ENCODE peak calls at places on chromosomes 5 and 9, in ten cellular contexts. V is epithelial cell of esophagus; H is gastrocnemius medialis; A is choroid plexus epithelial cell; W is heart right ventricle; D is astrocyte of the cerebellum; N is iPS DF 6.9; T is mammary epithelial cell; U is BJ; C is CD4-positive, CD25-positive, alpha-beta regulatory T cell. P is an unnamed sample.

GRCh38 chr9:128419061-128419925 is 1.4 kb upstream of the CERCAM start:
- DNase-seq in C (no peak), N (no peak), T (no peak), U (no peak), D (no peak), H (no peak), A (peak), V (no peak), W (no peak), P (no peak)

GRCh38 chr5:116320486-116320885 is 235.7 kb downstream of the COMMD10 start:
- DNase-seq in H (no peak), N (no peak), T (no peak), C (no peak), W (peak), A (peak), D (peak), V (no peak), U (no peak), P (peak)

GRCh38 chr5:38285226-38285625 is 26.9 kb downstream of the EGFLAM start:
- DNase-seq in C (no peak), H (no peak), V (no peak), D (no peak), T (no peak), W (no peak), U (no peak), N (no peak), A (no peak), P (no peak)

GRCh38 chr5:5700549-5700948 is 278.1 kb downstream of the ICE1 start:
- DNase-seq in C (no peak), H (no peak), U (no peak), W (no peak), V (no peak), A (peak), D (no peak), T (no peak), N (no peak), P (no peak)

GRCh38 chr9:10612649-10613398 is at the start of gene PTPRD:
- DNase-seq in V (peak), H (no peak), U (no peak), W (no peak), A (peak), D (peak), T (peak), N (no peak), C (peak), P (no peak)

GRCh38 chr5:32630867-32631491 is 45.6 kb downstream of the SUB1 start:
- DNase-seq in T (no peak), U (no peak), W (no peak), H (no peak), A (no peak), N (no peak), D (no peak), V (no peak), C (no peak), P (no peak)

GRCh38 chr5:174972291-174972690 is 247.9 kb downstream of the MSX2 start:
- DNase-seq in N (no peak), D (no peak), T (no peak), V (peak), U (no peak), C (no peak), W (no peak), H (no peak), A (no peak), P (no peak)

GRCh38 chr9:133967024-133967741 is 24.9 kb downstream of the VAV2 start:
- DNase-seq in N (no peak), W (no peak), C (no peak), V (peak), H (no peak), A (peak), T (peak), U (no peak), D (no peak), P (no peak)

GRCh38 chr5:15610216-15610615 is 110.2 kb downstream of the FBXL7 start:
- DNase-seq in C (no peak), T (no peak), V (no peak), A (no peak), W (no peak), H (no peak), U (no peak), D (no peak), N (no peak), P (no peak)

GRCh38 chr5:167820266-167820988 is 471.0 kb upstream of the WWC1 start:
- DNase-seq in D (peak), W (no peak), H (no peak), V (peak), A (no peak), N (no peak), C (no peak), U (no peak), T (peak), P (no peak)

GRCh38 chr5:1094670-1095190 is 17.1 kb downstream of the SLC12A7 start:
- DNase-seq in U (no peak), H (no peak), C (no peak), W (no peak), D (no peak), V (no peak), T (no peak), N (no peak), A (no peak), P (no peak)

GRCh38 chr5:60810438-60811085 is 33.5 kb downstream of the ELOVL7 start:
- DNase-seq in A (peak), W (no peak), N (no peak), H (no peak), U (no peak), C (no peak), T (peak), D (no peak), V (peak), P (no peak)

GRCh38 chr5:79872309-79872708 is 118.8 kb downstream of the MTX3 start:
- DNase-seq in W (peak), V (no peak), A (peak), T (no peak), D (no peak), U (no peak), N (no peak), C (no peak), H (peak), P (no peak)

GRCh38 chr9:127789179-127789578 is 3.3 kb downstream of the CDK9 start:
- DNase-seq in A (no peak), T (no peak), V (no peak), C (no peak), W (no peak), H (no peak), D (no peak), U (no peak), N (no peak), P (no peak)

GRCh38 chr9:120927125-120928014 is 774 bp upstream of the TRAF1 start:
- DNase-seq in D (no peak), V (no peak), N (no peak), T (no peak), H (no peak), U (no peak), A (no peak), W (no peak), C (peak), P (no peak)
- H3K4me3 ChIP-seq in D (no peak), V (no peak), N (no peak), T (no peak), H (no peak), U (no peak), A (no peak), W (peak), C (peak), P (no peak)

DNA sequence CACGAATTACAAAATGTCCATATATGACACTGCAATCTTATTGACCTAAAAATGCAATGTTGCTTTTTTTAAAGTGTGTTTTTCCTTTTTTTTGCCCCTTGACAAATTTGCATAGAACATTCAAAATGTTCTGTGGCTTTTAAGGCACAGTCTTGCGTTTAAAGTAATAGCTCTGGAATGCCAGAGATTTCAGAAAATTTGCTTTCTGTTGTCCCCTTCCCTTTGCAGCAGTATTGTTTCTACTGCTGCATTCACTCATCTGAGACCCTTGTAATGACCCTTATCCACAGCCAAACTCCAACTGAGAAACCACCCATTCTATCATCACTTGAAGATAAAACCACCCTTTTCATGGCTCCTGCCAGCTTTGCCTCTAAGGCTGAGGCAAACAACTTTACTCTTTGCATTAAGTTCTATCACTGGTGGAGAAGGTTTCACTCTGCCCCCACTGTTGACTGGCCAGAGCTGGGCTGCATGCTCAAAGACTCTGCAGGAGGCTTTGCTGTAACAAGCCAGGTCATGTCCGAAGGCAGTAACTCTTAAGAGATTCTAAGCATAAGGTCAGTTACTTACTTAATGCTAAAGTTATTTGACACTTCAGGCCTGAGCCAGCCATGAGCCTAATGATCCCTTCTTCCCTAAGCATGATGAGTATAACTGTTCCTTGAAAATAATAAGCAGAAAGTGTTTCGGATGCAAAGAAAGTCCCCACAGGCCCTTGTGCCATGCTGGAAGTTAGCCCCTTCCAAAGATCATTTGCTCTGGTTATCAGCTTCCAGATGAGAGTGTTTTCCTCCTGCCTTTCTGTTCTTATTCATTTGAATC is 101.9 kb downstream of the CD180 start:
- DNase-seq in V (peak), W (no peak), H (no peak), T (peak), D (peak), A (peak), C (no peak), N (no peak), U (no peak), P (peak)
- H3K4me3 ChIP-seq in V (no peak), W (peak), H (no peak), T (no peak), D (no peak), A (no peak), C (no peak), N (no peak), U (no peak), P (no peak)

DNA sequence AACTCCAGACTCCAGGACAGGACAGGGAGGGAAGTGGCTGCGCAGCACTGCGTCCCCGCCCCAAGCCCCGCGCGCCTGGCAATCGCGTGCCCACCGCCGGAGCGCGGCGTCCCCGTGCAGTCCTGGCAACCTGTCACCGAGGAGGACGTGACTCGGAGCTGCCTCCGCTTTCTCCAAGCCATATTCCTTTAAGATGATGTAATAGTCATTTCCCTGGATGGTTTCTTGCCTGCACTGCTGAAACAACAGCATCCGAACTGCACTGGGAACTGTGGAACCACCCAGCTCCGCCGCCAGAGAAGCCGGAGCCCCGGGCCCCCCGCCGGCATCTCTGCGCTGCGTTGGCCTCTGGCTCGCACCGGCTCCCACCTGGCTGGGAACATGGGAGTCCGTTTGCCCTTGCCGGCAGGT is 34.5 kb downstream of the KCTD16 start:
- DNase-seq in D (peak), T (no peak), C (no peak), U (no peak), V (peak), N (no peak), W (no peak), A (peak), H (no peak), P (no peak)
- H3K4me3 ChIP-seq in D (peak), T (no peak), C (no peak), U (peak), V (no peak), N (peak), W (peak), A (peak), H (peak), P (peak)

GRCh38 chr5:52800394-52801213 is 12.9 kb downstream of the ITGA1 start:
- DNase-seq in N (no peak), W (peak), U (no peak), T (peak), H (peak), A (peak), D (no peak), V (peak), C (peak), P (no peak)
- H3K4me3 ChIP-seq in N (peak), W (peak), U (peak), T (peak), H (peak), A (peak), D (peak), V (peak), C (peak), P (peak)

GRCh38 chr5:9196403-9197224 is 349.3 kb downstream of the SEMA5A start:
- DNase-seq in N (no peak), H (no peak), V (peak), U (no peak), A (peak), D (no peak), C (no peak), W (no peak), T (peak), P (no peak)
- H3K4me3 ChIP-seq in N (no peak), H (no peak), V (no peak), U (no peak), A (no peak), D (no peak), C (no peak), W (no peak), T (no peak), P (no peak)

GRCh38 chr9:135968083-135968476 is 6.9 kb upstream of the UBAC1 start:
- DNase-seq in T (no peak), W (no peak), A (peak), U (no peak), D (no peak), V (no peak), C (no peak), H (no peak), N (no peak), P (no peak)

GRCh38 chr9:135963938-135964337 is 2.8 kb upstream of the UBAC1 start:
- DNase-seq in N (no peak), C (no peak), T (no peak), H (no peak), A (no peak), V (no peak), W (no peak), D (no peak), U (no peak), P (no peak)

GRCh38 chr9:135962696-135963307 is 1.6 kb upstream of the UBAC1 start:
- DNase-seq in V (no peak), N (no peak), C (no peak), D (no peak), W (no peak), U (no peak), H (no peak), T (no peak), A (no peak), P (no peak)

GRCh38 chr9:135963338-135963737 is 2.2 kb upstream of the UBAC1 start:
- DNase-seq in D (no peak), T (no peak), V (no peak), W (no peak), U (no peak), H (no peak), A (no peak), N (no peak), C (no peak), P (no peak)

DNA sequence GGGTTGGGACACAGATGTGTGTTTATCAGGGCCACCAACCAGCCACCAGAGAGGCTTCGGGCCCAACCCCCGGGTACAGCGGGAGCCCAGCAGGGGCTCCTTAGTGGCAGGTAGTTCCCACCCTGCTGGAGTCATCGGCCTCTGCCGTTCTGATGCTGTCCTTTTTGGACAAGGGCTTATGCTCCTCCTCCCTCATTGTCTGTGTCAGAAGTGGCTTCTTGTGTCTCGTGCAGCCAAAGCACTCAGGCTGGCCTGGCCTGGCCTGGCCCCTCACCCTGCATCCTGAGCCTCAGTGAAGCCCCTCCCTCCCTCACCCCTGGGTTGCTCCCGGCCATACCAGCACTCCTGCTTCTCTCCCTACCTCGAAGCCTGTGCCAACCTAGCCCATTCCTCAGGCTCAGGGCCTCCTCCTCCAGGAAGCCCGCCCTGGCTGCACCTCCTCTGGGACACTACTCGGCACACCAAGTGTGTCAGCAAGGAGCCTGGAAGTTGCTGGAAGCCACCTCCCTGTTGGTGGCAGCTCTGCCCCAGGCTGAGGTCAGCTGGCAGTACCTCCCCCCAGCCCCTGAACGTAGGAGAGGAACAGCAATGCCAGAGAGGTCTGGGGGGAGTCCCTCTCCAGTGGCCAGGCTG is 4.1 kb upstream of the UBAC1 start:
- DNase-seq in H (no peak), W (no peak), U (no peak), V (no peak), A (no peak), C (no peak), T (no peak), N (no peak), D (no peak), P (no peak)
- H3K4me3 ChIP-seq in H (no peak), W (no peak), U (no peak), V (no peak), A (no peak), C (no peak), T (no peak), N (no peak), D (no peak), P (no peak)

DNA sequence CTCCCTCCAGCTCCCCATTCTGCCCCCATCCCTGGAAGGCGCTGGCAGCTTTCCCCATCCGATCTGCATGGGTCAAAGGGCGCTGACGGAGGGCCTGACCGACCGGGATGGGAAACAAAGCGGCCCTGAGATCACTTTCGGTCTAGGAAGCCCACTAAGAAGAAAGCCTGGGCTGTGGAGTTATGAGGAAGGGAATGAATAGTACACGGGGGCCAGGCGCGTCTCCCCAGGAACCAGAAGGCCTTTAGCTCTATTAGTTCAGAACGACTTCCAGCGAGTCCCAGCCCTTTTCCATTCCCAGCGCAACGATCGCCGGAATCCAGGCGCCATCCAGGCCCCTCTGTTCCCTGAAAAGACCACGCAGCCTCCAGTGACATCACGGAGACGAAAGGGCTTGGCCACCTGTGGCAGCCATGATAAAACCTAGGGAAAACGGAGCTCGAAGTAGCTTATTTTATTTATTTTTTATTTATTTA is 70.1 kb upstream of the CCDC180 start:
- DNase-seq in A (peak), V (no peak), D (no peak), H (no peak), C (no peak), N (no peak), W (no peak), T (no peak), U (no peak), P (no peak)
- H3K4me3 ChIP-seq in A (peak), V (peak), D (peak), H (peak), C (no peak), N (peak), W (peak), T (peak), U (no peak), P (peak)

GRCh38 chr5:78718827-78719226 is 70.3 kb upstream of the LHFPL2 start:
- DNase-seq in U (no peak), C (no peak), V (no peak), A (no peak), H (no peak), W (no peak), N (no peak), D (no peak), T (no peak), P (no peak)

GRCh38 chr5:78719504-78720233 is 71.1 kb upstream of the LHFPL2 start:
- DNase-seq in D (no peak), N (no peak), T (no peak), H (no peak), U (no peak), V (no peak), A (no peak), W (no peak), C (no peak), P (no peak)

GRCh38 chr5:78720997-78721396 is 72.4 kb upstream of the LHFPL2 start:
- DNase-seq in H (no peak), V (peak), T (peak), N (no peak), A (no peak), W (no peak), U (no peak), C (no peak), D (no peak), P (no peak)

GRCh38 chr5:78718185-78718584 is 69.6 kb upstream of the LHFPL2 start:
- DNase-seq in U (no peak), D (no peak), A (no peak), W (no peak), N (no peak), T (no peak), H (no peak), V (no peak), C (no peak), P (no peak)

GRCh38 chr5:78720234-78720985 is 71.8 kb upstream of the LHFPL2 start:
- DNase-seq in T (no peak), W (no peak), C (no peak), D (no peak), U (no peak), A (no peak), V (no peak), H (no peak), N (no peak), P (no peak)
- H3K4me3 ChIP-seq in T (no peak), W (no peak), C (no peak), D (no peak), U (no peak), A (no peak), V (no peak), H (no peak), N (no peak), P (no peak)

GRCh38 chr9:132744881-132745761 is 74.9 kb downstream of the GTF3C4 start:
- DNase-seq in A (no peak), T (no peak), N (no peak), H (no peak), W (no peak), U (no peak), C (no peak), D (no peak), V (no peak), P (no peak)
- H3K4me3 ChIP-seq in A (no peak), T (no peak), N (peak), H (no peak), W (peak), U (no peak), C (no peak), D (no peak), V (no peak), P (no peak)

P was measured in AG04449.